ENCODE peak calls at places on chromosomes 2 and 18, in six cellular contexts. N, D, Z, M, O and L are unnamed samples.

GRCh38 chr2:3040819-3041218 is 336.8 kb downstream of the EIPR1 start:
- DNase-seq in N (no peak), D (peak), Z (no peak), M (no peak), O (no peak), L (no peak)

GRCh38 chr18:54086046-54086802 is 138.2 kb downstream of the MBD2 start:
- DNase-seq in N (no peak), D (no peak), Z (no peak), M (no peak), O (no peak), L (no peak)

GRCh38 chr2:109373791-109374547 is 239.8 kb downstream of the SEPTIN10 start:
- DNase-seq in N (no peak), D (no peak), Z (no peak), M (no peak), O (no peak), L (no peak)

GRCh38 chr2:20609349-20609994 is 41.4 kb downstream of the HS1BP3 start:
- DNase-seq in N (no peak), D (peak), Z (no peak), M (no peak), O (no peak), L (peak)

GRCh38 chr2:98948956-98949739 is 13.1 kb upstream of the CRACDL start:
- DNase-seq in N (no peak), D (no peak), Z (no peak), M (peak), O (no peak), L (no peak)

GRCh38 chr2:166239548-166239947 is 111.7 kb upstream of the SCN1A start:
- DNase-seq in N (peak), D (no peak), Z (no peak), M (no peak), O (no peak), L (no peak)

GRCh38 chr2:102057502-102058292 is 65.9 kb downstream of the IL1R2 start:
- DNase-seq in N (no peak), D (no peak), Z (no peak), M (peak), O (no peak), L (no peak)

GRCh38 chr2:237304763-237305514 is 109.0 kb downstream of the COL6A3 start:
- DNase-seq in N (no peak), D (no peak), Z (no peak), M (no peak), O (no peak), L (no peak)

GRCh38 chr2:219538488-219539294 is 4.9 kb downstream of the CHPF start:
- DNase-seq in N (no peak), D (no peak), Z (no peak), M (no peak), O (no peak), L (no peak)

GRCh38 chr2:113281920-113282746 is 3.4 kb upstream of the PAX8 start:
- DNase-seq in N (no peak), D (no peak), Z (no peak), M (no peak), O (no peak), L (no peak)

GRCh38 chr2:128550801-128551416 is 232.2 kb upstream of the HS6ST1 start:
- DNase-seq in N (no peak), D (no peak), Z (no peak), M (no peak), O (no peak), L (no peak)

GRCh38 chr2:199764273-199764800 is 86.7 kb downstream of the FTCDNL1 start:
- DNase-seq in N (no peak), D (no peak), Z (no peak), M (no peak), O (no peak), L (no peak)

GRCh38 chr18:8706545-8706980 is 1.2 kb downstream of the MTCL1 start:
- DNase-seq in N (no peak), D (no peak), Z (no peak), M (no peak), O (no peak), L (no peak)

GRCh38 chr2:158239271-158239670 is 137.6 kb downstream of the UPP2 start:
- DNase-seq in N (no peak), D (no peak), Z (no peak), M (no peak), O (no peak), L (no peak)

GRCh38 chr18:21391074-21391673 is 149.1 kb downstream of the GREB1L start:
- DNase-seq in N (peak), D (no peak), Z (no peak), M (no peak), O (peak), L (no peak)

GRCh38 chr2:159177957-159178356 is 108.5 kb downstream of the WDSUB1 start:
- DNase-seq in N (no peak), D (no peak), Z (no peak), M (no peak), O (no peak), L (no peak)

GRCh38 chr2:237860273-237860935 is 981 bp downstream of the RAMP1 start:
- DNase-seq in N (no peak), D (no peak), Z (no peak), M (no peak), O (no peak), L (no peak)

GRCh38 chr2:94987074-94988020 is 38.2 kb upstream of the MAL start:
- DNase-seq in N (no peak), D (no peak), Z (peak), M (peak), O (no peak), L (no peak)

GRCh38 chr2:161710131-161710915 is 86.1 kb downstream of the SLC4A10 start:
- DNase-seq in N (no peak), D (no peak), Z (no peak), M (no peak), O (no peak), L (no peak)

GRCh38 chr2:120958623-120959366 is 223.1 kb downstream of the GLI2 start:
- DNase-seq in N (no peak), D (no peak), Z (no peak), M (no peak), O (no peak), L (no peak)

GRCh38 chr2:105379741-105380186 is 19.1 kb downstream of the FHL2 start:
- DNase-seq in N (no peak), D (peak), Z (no peak), M (no peak), O (no peak), L (no peak)

GRCh38 chr2:102137138-102137537 is 5.4 kb upstream of the IL1R1 start:
- DNase-seq in N (no peak), D (no peak), Z (no peak), M (no peak), O (no peak), L (no peak)

GRCh38 chr2:112627060-112628040 is 18.4 kb upstream of the SLC20A1 start:
- DNase-seq in N (peak), D (peak), Z (no peak), M (peak), O (peak), L (no peak)

GRCh38 chr2:232132179-232132578 is 170.7 kb downstream of the DIS3L2 start:
- DNase-seq in N (no peak), D (no peak), Z (no peak), M (no peak), O (no peak), L (no peak)

GRCh38 chr2:232133078-232133477 is 171.6 kb downstream of the DIS3L2 start:
- DNase-seq in N (peak), D (no peak), Z (no peak), M (no peak), O (no peak), L (no peak)

GRCh38 chr2:232137748-232138147 is 176.2 kb downstream of the DIS3L2 start:
- DNase-seq in N (no peak), D (no peak), Z (no peak), M (no peak), O (no peak), L (no peak)

GRCh38 chr2:232137346-232137745 is 175.8 kb downstream of the DIS3L2 start:
- DNase-seq in N (no peak), D (no peak), Z (no peak), M (no peak), O (no peak), L (no peak)

GRCh38 chr2:232134939-232135338 is 173.4 kb downstream of the DIS3L2 start:
- DNase-seq in N (no peak), D (no peak), Z (no peak), M (no peak), O (no peak), L (no peak)
- TF ChIP-seq CTCF in N (no peak), D (no peak), Z (no peak), M (no peak), O (no peak), L (no peak)

GRCh38 chr2:130373808-130374365 is 18.0 kb downstream of the PTPN18 start:
- DNase-seq in N (no peak), D (no peak), Z (no peak), M (no peak), O (no peak), L (no peak)
- H3K27ac ChIP-seq in N (peak), D (no peak), Z (no peak), M (no peak), O (peak), L (peak)

DNA sequence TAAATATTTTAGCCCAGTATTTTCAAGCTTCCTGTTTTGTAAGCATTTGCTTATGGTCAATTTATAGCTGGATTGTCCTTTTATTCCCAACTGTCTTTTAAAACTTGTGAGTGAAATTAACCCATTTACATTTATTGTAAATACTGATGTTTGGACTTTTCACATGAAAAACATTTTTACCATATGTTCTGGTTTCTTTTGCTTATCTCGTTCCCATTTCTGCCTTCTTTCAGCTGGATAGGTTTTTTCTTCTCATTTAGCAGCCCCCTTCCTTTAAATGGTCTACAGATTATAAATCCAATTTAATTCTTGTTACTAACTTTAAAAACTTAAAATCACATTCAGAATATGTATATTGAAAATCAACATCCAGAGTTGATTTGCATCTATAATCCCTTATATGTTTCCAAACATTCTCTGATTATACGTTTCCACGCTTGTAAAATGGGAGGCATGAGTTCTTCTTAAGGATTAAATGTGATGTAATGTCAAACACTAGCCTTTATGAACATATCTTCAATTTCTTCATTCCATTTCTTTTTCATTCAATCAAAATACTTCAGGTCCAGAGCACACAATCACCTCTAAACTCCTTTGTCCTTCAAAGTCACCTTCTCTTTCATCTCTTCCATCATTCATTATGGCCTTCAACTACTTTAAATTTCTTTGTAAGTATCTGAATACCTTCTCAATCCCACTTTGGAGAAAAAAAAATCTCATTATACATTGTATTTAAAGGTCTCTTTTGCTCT is 1.1 kb upstream of the KDM3A start:
- DNase-seq in N (peak), D (no peak), Z (no peak), M (no peak), O (no peak), L (no peak)
- H3K4me3 ChIP-seq in N (peak), D (peak), Z (peak), M (no peak), O (peak), L (peak)

GRCh38 chr18:38427234-38427633 is 861.6 kb upstream of the CELF4 start:
- DNase-seq in N (no peak), D (no peak), Z (no peak), M (no peak), O (no peak), L (no peak)

GRCh38 chr18:38422216-38422615 is 856.6 kb upstream of the CELF4 start:
- DNase-seq in N (no peak), D (no peak), Z (no peak), M (no peak), O (no peak), L (no peak)

DNA sequence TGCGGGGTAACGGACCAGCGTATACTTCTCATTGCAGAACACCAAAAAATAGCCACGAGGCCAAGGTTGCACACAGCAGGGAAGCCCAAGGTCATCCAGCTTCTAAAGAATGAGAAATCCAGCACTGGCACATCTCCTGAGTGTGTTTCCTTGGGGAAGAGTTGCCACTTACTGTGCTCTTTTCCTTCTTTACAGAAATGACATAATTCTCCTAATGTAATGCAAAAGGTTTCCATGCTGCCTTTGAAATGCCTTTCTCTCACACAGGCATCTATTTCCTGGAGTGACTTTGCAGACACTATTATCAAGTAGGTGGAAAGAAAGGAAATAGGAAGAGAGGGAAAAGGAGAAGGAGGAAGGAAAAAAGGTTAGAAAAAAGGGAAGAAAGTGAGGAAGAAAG is 862.1 kb upstream of the CELF4 start:
- DNase-seq in N (no peak), D (no peak), Z (no peak), M (no peak), O (no peak), L (no peak)
- TF ChIP-seq CTCF in N (no peak), D (no peak), Z (no peak), M (no peak), O (no peak), L (no peak)

GRCh38 chr2:18519991-18520604 is 40.4 kb downstream of the RDH14 start:
- DNase-seq in N (no peak), D (no peak), Z (no peak), M (no peak), O (peak), L (no peak)
- H3K27ac ChIP-seq in N (no peak), D (peak), Z (no peak), M (peak), O (no peak), L (no peak)

GRCh38 chr2:233440714-233441113 is 86.4 kb downstream of the DGKD start:
- DNase-seq in N (no peak), D (no peak), Z (no peak), M (no peak), O (no peak), L (peak)

GRCh38 chr2:233438573-233439147 is 84.4 kb downstream of the DGKD start:
- DNase-seq in N (no peak), D (no peak), Z (peak), M (no peak), O (no peak), L (no peak)

GRCh38 chr2:233439191-233439590 is 84.9 kb downstream of the DGKD start:
- DNase-seq in N (no peak), D (no peak), Z (peak), M (no peak), O (no peak), L (no peak)

GRCh38 chr2:233441161-233442027 is 87.1 kb downstream of the DGKD start:
- DNase-seq in N (no peak), D (peak), Z (peak), M (no peak), O (no peak), L (peak)

DNA sequence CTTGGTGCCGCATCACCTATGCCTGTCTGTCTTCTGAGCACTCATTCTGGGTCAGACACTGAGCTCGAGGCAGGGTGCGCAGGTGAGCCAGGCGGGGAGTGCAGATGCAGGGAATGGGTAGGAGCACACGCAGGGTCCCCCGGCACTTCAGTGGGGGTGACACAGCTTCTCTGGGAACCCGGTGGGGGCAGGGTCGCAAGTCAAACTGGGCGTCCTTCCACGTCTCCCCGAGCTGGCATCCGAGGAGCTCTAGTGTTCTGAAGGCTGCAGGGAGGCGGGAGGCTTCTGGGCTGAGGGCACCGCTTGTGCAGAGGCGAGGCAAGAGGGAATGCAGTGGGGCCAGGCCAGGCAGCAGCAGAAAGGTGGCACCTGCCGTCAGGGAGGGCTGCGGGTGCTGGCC is 86.0 kb downstream of the DGKD start:
- DNase-seq in N (no peak), D (peak), Z (peak), M (no peak), O (no peak), L (peak)
- H3K4me3 ChIP-seq in N (no peak), D (no peak), Z (no peak), M (no peak), O (no peak), L (no peak)

GRCh38 chr2:233197022-233197421 is 54.5 kb upstream of the ATG16L1 start:
- DNase-seq in N (no peak), D (no peak), Z (no peak), M (no peak), O (no peak), L (no peak)

GRCh38 chr2:233201271-233202013 is 50.0 kb upstream of the ATG16L1 start:
- DNase-seq in N (no peak), D (no peak), Z (no peak), M (no peak), O (no peak), L (no peak)

GRCh38 chr2:233198026-233198425 is 53.4 kb upstream of the ATG16L1 start:
- DNase-seq in N (no peak), D (no peak), Z (no peak), M (no peak), O (no peak), L (no peak)

GRCh38 chr2:233202531-233202944 is 48.9 kb upstream of the ATG16L1 start:
- DNase-seq in N (no peak), D (no peak), Z (no peak), M (no peak), O (no peak), L (no peak)

GRCh38 chr2:233199870-233200269 is 51.6 kb upstream of the ATG16L1 start:
- DNase-seq in N (no peak), D (no peak), Z (no peak), M (no peak), O (no peak), L (no peak)
- TF ChIP-seq CTCF in N (no peak), D (no peak), Z (no peak), M (no peak), O (no peak), L (no peak)